ENCODE peak calls at places on chromosomes 2 and 18, in six cellular contexts. One of them, this sample, is unnamed.

GRCh38 chr2:3463156-3463835 is 56.0 kb downstream of the ADI1 start:
- DNase-seq in mesenchymal stem cell: no peak
- DNase-seq in trophoblast cell: no peak
- DNase-seq in H1: no peak
- DNase-seq in neuronal stem cell: no peak
- DNase-seq in IMR-90: no peak
- DNase-seq in this sample: no peak

GRCh38 chr2:44639399-44639798 is 277.7 kb downstream of the CAMKMT start:
- DNase-seq in IMR-90: no peak
- DNase-seq in neuronal stem cell: no peak
- DNase-seq in mesenchymal stem cell: no peak
- DNase-seq in H1: no peak
- DNase-seq in trophoblast cell: no peak
- DNase-seq in this sample: no peak

GRCh38 chr2:215410932-215411285 is 25.0 kb downstream of the FN1 start:
- DNase-seq in mesenchymal stem cell: peak
- DNase-seq in IMR-90: peak
- DNase-seq in H1: no peak
- DNase-seq in trophoblast cell: no peak
- DNase-seq in neuronal stem cell: no peak
- DNase-seq in this sample: no peak

GRCh38 chr18:50819027-50819726 is 639 bp downstream of the MRO start:
- DNase-seq in mesenchymal stem cell: peak
- DNase-seq in H1: peak
- DNase-seq in neuronal stem cell: peak
- DNase-seq in IMR-90: no peak
- DNase-seq in trophoblast cell: peak
- DNase-seq in this sample: peak

GRCh38 chr2:177245010-177245422 is 19.5 kb downstream of the NFE2L2 start:
- DNase-seq in neuronal stem cell: no peak
- DNase-seq in H1: no peak
- DNase-seq in mesenchymal stem cell: peak
- DNase-seq in IMR-90: peak
- DNase-seq in trophoblast cell: no peak
- DNase-seq in this sample: no peak

GRCh38 chr2:86211033-86211795 is 12.0 kb downstream of the MRPL35 start:
- DNase-seq in trophoblast cell: no peak
- DNase-seq in neuronal stem cell: no peak
- DNase-seq in IMR-90: no peak
- DNase-seq in mesenchymal stem cell: no peak
- DNase-seq in H1: no peak
- DNase-seq in this sample: no peak

GRCh38 chr2:241009601-241010530 is 11.4 kb downstream of the SNED1 start:
- DNase-seq in mesenchymal stem cell: peak
- DNase-seq in H1: peak
- DNase-seq in IMR-90: peak
- DNase-seq in neuronal stem cell: no peak
- DNase-seq in trophoblast cell: no peak
- DNase-seq in this sample: peak

GRCh38 chr2:74146929-74147728 is 583 bp downstream of the BOLA3 start:
- DNase-seq in mesenchymal stem cell: peak
- DNase-seq in IMR-90: peak
- DNase-seq in H1: no peak
- DNase-seq in trophoblast cell: no peak
- DNase-seq in neuronal stem cell: no peak
- DNase-seq in this sample: no peak

GRCh38 chr2:48209214-48209885 is 303.1 kb upstream of the FBXO11 start:
- DNase-seq in H1: no peak
- DNase-seq in IMR-90: peak
- DNase-seq in mesenchymal stem cell: peak
- DNase-seq in neuronal stem cell: no peak
- DNase-seq in trophoblast cell: no peak
- DNase-seq in this sample: no peak

GRCh38 chr2:37625781-37626548 is 45.5 kb downstream of the CDC42EP3 start:
- DNase-seq in neuronal stem cell: no peak
- DNase-seq in H1: no peak
- DNase-seq in trophoblast cell: no peak
- DNase-seq in mesenchymal stem cell: peak
- DNase-seq in IMR-90: peak
- DNase-seq in this sample: no peak

GRCh38 chr18:9683418-9684396 is 24.4 kb upstream of the RAB31 start:
- DNase-seq in trophoblast cell: peak
- DNase-seq in mesenchymal stem cell: peak
- DNase-seq in H1: no peak
- DNase-seq in neuronal stem cell: no peak
- DNase-seq in IMR-90: peak
- DNase-seq in this sample: no peak

GRCh38 chr2:143398701-143399260 is 269.6 kb downstream of the ARHGAP15 start:
- DNase-seq in IMR-90: no peak
- DNase-seq in neuronal stem cell: no peak
- DNase-seq in H1: no peak
- DNase-seq in trophoblast cell: no peak
- DNase-seq in mesenchymal stem cell: peak
- DNase-seq in this sample: no peak

GRCh38 chr2:230765611-230766300 is 53.1 kb downstream of the CAB39 start:
- DNase-seq in H1: no peak
- DNase-seq in mesenchymal stem cell: no peak
- DNase-seq in trophoblast cell: peak
- DNase-seq in IMR-90: no peak
- DNase-seq in neuronal stem cell: no peak
- DNase-seq in this sample: no peak

GRCh38 chr2:72363406-72363805 is 215.7 kb upstream of the CYP26B1 start:
- DNase-seq in neuronal stem cell: no peak
- DNase-seq in trophoblast cell: no peak
- DNase-seq in H1: no peak
- DNase-seq in mesenchymal stem cell: no peak
- DNase-seq in IMR-90: no peak
- DNase-seq in this sample: no peak

GRCh38 chr2:205650931-205651330 is 31.4 kb upstream of the NRP2 start:
- DNase-seq in neuronal stem cell: no peak
- DNase-seq in H1: no peak
- DNase-seq in mesenchymal stem cell: no peak
- DNase-seq in trophoblast cell: no peak
- DNase-seq in IMR-90: no peak
- DNase-seq in this sample: no peak

GRCh38 chr18:35750929-35751328 is 169.4 kb downstream of the GALNT1 start:
- DNase-seq in trophoblast cell: no peak
- DNase-seq in mesenchymal stem cell: no peak
- DNase-seq in H1: no peak
- DNase-seq in IMR-90: no peak
- DNase-seq in neuronal stem cell: no peak
- DNase-seq in this sample: no peak

GRCh38 chr2:121830809-121831208 is 75.4 kb downstream of the TSN start:
- DNase-seq in neuronal stem cell: no peak
- DNase-seq in H1: no peak
- DNase-seq in mesenchymal stem cell: no peak
- DNase-seq in IMR-90: no peak
- DNase-seq in trophoblast cell: no peak
- DNase-seq in this sample: no peak

GRCh38 chr2:111068435-111069058 is 52.2 kb upstream of the BCL2L11 start:
- DNase-seq in mesenchymal stem cell: no peak
- DNase-seq in neuronal stem cell: no peak
- DNase-seq in trophoblast cell: peak
- DNase-seq in H1: no peak
- DNase-seq in IMR-90: no peak
- DNase-seq in this sample: peak

GRCh38 chr2:216188956-216189355 is 79.8 kb downstream of the XRCC5 start:
- DNase-seq in trophoblast cell: peak
- DNase-seq in mesenchymal stem cell: peak
- DNase-seq in IMR-90: peak
- DNase-seq in neuronal stem cell: no peak
- DNase-seq in H1: no peak
- DNase-seq in this sample: no peak

DNA sequence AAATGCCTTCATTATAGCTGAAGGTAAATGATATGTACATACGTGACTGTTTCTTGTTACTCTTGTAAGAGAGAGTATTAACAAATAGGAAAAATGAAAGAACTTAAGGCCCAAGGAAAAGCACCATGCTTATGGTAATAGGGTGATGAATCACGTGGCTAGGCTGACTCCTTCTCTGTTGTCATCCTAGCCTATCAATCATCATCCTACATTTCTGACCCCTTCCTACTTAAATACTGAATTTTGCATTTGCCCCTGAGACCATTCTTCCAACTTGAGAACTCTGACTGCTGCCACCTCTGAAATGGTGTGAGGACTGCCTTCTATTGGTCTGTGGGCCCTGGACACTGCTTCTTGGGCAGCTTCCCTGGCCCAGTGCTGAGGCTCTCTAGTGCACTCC is 28.9 kb downstream of the EFEMP1 start:
- DNase-seq in neuronal stem cell: no peak
- DNase-seq in H1: no peak
- DNase-seq in IMR-90: no peak
- DNase-seq in mesenchymal stem cell: no peak
- DNase-seq in trophoblast cell: no peak
- DNase-seq in this sample: no peak
- H2AK5ac ChIP-seq in neuronal stem cell: no peak
- H2AK5ac ChIP-seq in H1: no peak
- H2AK5ac ChIP-seq in IMR-90: no peak
- H2AK5ac ChIP-seq in mesenchymal stem cell: no peak
- H2AK5ac ChIP-seq in trophoblast cell: no peak
- H2AK5ac ChIP-seq in this sample: no peak

GRCh38 chr18:11944786-11945185 is 36.5 kb upstream of the IMPA2 start:
- DNase-seq in trophoblast cell: peak
- DNase-seq in IMR-90: no peak
- DNase-seq in mesenchymal stem cell: no peak
- DNase-seq in H1: no peak
- DNase-seq in neuronal stem cell: no peak
- DNase-seq in this sample: no peak

GRCh38 chr18:11948852-11949523 is 32.3 kb upstream of the IMPA2 start:
- DNase-seq in H1: no peak
- DNase-seq in mesenchymal stem cell: peak
- DNase-seq in trophoblast cell: no peak
- DNase-seq in neuronal stem cell: no peak
- DNase-seq in IMR-90: peak
- DNase-seq in this sample: no peak

GRCh38 chr18:11950824-11951223 is 30.5 kb upstream of the IMPA2 start:
- DNase-seq in H1: no peak
- DNase-seq in IMR-90: no peak
- DNase-seq in trophoblast cell: no peak
- DNase-seq in mesenchymal stem cell: no peak
- DNase-seq in neuronal stem cell: no peak
- DNase-seq in this sample: no peak

GRCh38 chr18:11947214-11948119 is 33.8 kb upstream of the IMPA2 start:
- DNase-seq in mesenchymal stem cell: peak
- DNase-seq in trophoblast cell: peak
- DNase-seq in IMR-90: peak
- DNase-seq in H1: peak
- DNase-seq in neuronal stem cell: peak
- DNase-seq in this sample: peak

GRCh38 chr18:11946756-11947155 is 34.6 kb upstream of the IMPA2 start:
- DNase-seq in IMR-90: peak
- DNase-seq in mesenchymal stem cell: peak
- DNase-seq in trophoblast cell: peak
- DNase-seq in neuronal stem cell: no peak
- DNase-seq in H1: no peak
- DNase-seq in this sample: no peak
- H2AFZ ChIP-seq in IMR-90: no peak
- H2AFZ ChIP-seq in mesenchymal stem cell: no peak
- H2AFZ ChIP-seq in trophoblast cell: no peak
- H2AFZ ChIP-seq in neuronal stem cell: peak
- H2AFZ ChIP-seq in H1: no peak
- H2AFZ ChIP-seq in this sample: no peak

GRCh38 chr18:48781990-48782368 is 168.8 kb downstream of the SMAD7 start:
- DNase-seq in IMR-90: no peak
- DNase-seq in mesenchymal stem cell: no peak
- DNase-seq in H1: no peak
- DNase-seq in neuronal stem cell: no peak
- DNase-seq in trophoblast cell: no peak
- DNase-seq in this sample: no peak
- H2AK5ac ChIP-seq in IMR-90: peak
- H2AK5ac ChIP-seq in mesenchymal stem cell: peak
- H2AK5ac ChIP-seq in H1: no peak
- H2AK5ac ChIP-seq in neuronal stem cell: no peak
- H2AK5ac ChIP-seq in trophoblast cell: peak
- H2AK5ac ChIP-seq in this sample: no peak

GRCh38 chr2:64858541-64859031 is 130.6 kb upstream of the SLC1A4 start:
- DNase-seq in neuronal stem cell: no peak
- DNase-seq in H1: no peak
- DNase-seq in trophoblast cell: peak
- DNase-seq in IMR-90: no peak
- DNase-seq in mesenchymal stem cell: no peak
- DNase-seq in this sample: no peak

GRCh38 chr2:64859208-64860161 is 129.7 kb upstream of the SLC1A4 start:
- DNase-seq in trophoblast cell: peak
- DNase-seq in mesenchymal stem cell: peak
- DNase-seq in H1: peak
- DNase-seq in neuronal stem cell: peak
- DNase-seq in IMR-90: peak
- DNase-seq in this sample: peak

GRCh38 chr2:64854773-64855237 is 134.4 kb upstream of the SLC1A4 start:
- DNase-seq in trophoblast cell: no peak
- DNase-seq in neuronal stem cell: no peak
- DNase-seq in mesenchymal stem cell: peak
- DNase-seq in H1: no peak
- DNase-seq in IMR-90: peak
- DNase-seq in this sample: no peak

GRCh38 chr2:64860321-64860751 is 128.9 kb upstream of the SLC1A4 start:
- DNase-seq in H1: no peak
- DNase-seq in IMR-90: no peak
- DNase-seq in trophoblast cell: no peak
- DNase-seq in neuronal stem cell: no peak
- DNase-seq in mesenchymal stem cell: no peak
- DNase-seq in this sample: no peak

DNA sequence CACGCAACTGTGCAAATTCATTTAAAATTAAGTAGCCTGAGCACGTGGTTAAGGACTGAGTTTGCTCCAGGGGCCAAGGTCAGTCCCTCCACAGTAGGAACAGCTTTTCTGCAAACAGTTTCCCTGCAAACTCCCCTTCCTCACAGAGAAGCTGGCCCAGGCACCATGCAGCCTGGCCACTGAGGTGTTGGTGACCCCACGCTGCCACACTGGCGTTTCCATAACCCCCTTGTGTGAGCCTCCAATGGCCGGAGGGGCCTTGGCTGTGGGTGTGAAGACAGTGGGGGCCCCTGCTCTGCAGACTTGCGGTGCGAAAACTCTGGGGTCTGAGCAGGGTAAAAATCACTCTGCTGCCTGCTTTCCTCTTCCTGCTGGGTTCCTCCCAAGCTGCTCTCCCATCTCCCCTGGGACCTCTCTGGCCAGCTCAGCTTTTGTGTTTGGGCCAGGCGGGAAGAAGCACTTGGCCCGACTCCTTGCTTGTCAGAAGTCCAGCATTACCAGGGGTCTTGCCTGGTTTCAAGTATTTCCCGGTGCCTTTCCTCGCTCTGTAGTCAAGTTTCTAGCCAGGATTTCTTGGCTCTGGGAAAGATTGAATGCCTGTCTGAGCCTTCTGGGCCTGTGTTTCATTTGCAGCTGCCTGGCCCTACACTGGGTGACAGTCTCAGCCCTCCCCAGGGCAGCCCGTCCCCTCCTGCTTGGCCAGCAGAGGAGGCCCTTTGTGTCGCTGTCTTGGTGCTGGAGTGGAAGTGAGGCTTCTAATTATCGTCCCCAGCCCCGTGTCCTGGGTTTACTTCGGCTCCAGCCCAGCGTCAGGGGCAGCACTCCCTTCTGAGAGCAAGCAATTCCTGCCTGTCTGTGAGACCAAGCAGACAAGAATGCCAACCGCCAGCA is 131.4 kb upstream of the SLC1A4 start:
- DNase-seq in H1: no peak
- DNase-seq in trophoblast cell: no peak
- DNase-seq in neuronal stem cell: no peak
- DNase-seq in IMR-90: peak
- DNase-seq in mesenchymal stem cell: peak
- DNase-seq in this sample: no peak
- H2AFZ ChIP-seq in H1: no peak
- H2AFZ ChIP-seq in trophoblast cell: no peak
- H2AFZ ChIP-seq in neuronal stem cell: peak
- H2AFZ ChIP-seq in IMR-90: peak
- H2AFZ ChIP-seq in mesenchymal stem cell: no peak
- H2AFZ ChIP-seq in this sample: no peak